ENCODE peak calls at places on chromosomes 5 and 9, in seven cellular contexts. X is transverse colon; R is pancreas; J is foreskin fibroblast; B is CD8-positive, alpha-beta T cell; Z is adrenal gland; P is mesothelial cell of epicardium. O is an unnamed sample.

GRCh38 chr5:150411245-150411979 is 1.3 kb downstream of the CD74 start:
- DNase-seq in Z (peak), J (peak), X (peak), B (peak), P (no peak), R (no peak), O (no peak)

GRCh38 chr5:179149278-179149677 is 89.1 kb downstream of the ZNF354C start:
- DNase-seq in J (no peak), Z (no peak), X (no peak), P (no peak), B (no peak), R (peak), O (no peak)

GRCh38 chr9:95032580-95033298 is 284.8 kb downstream of the FANCC start:
- DNase-seq in Z (no peak), R (no peak), J (no peak), X (no peak), P (no peak), B (no peak), O (no peak)

GRCh38 chr5:5481206-5481605 is 58.7 kb downstream of the ICE1 start:
- DNase-seq in Z (no peak), X (no peak), J (no peak), P (no peak), B (no peak), R (no peak), O (no peak)

GRCh38 chr5:18393546-18393945 is 759.3 kb downstream of the TAF11L14 start:
- DNase-seq in J (no peak), P (no peak), Z (no peak), B (no peak), X (no peak), R (no peak), O (no peak)

GRCh38 chr5:9599391-9599790 is 30.8 kb downstream of the TAS2R1 start:
- DNase-seq in J (no peak), B (no peak), Z (no peak), R (no peak), P (no peak), X (no peak), O (no peak)

GRCh38 chr5:72539726-72540125 is 32.5 kb upstream of the ZNF366 start:
- DNase-seq in R (no peak), Z (no peak), P (no peak), J (peak), B (no peak), X (no peak), O (no peak)

GRCh38 chr5:168472329-168472728 is 13.9 kb upstream of the RARS1 start:
- DNase-seq in R (no peak), X (no peak), J (peak), Z (no peak), P (no peak), B (no peak), O (no peak)

GRCh38 chr5:130111723-130112122 is 207.5 kb downstream of the CHSY3 start:
- DNase-seq in B (no peak), J (no peak), Z (no peak), R (no peak), P (no peak), X (no peak), O (no peak)

GRCh38 chr9:107465467-107466451 is 23.8 kb downstream of the KLF4 start:
- DNase-seq in Z (peak), P (peak), B (no peak), J (peak), X (peak), R (peak), O (peak)

GRCh38 chr9:91785403-91785917 is 164.6 kb downstream of the ROR2 start:
- DNase-seq in R (no peak), X (no peak), J (no peak), Z (no peak), B (no peak), P (no peak), O (no peak)
- TF ChIP-seq CTCF in R (no peak), X (no peak), J (no peak), Z (no peak), B (no peak), P (no peak), O (no peak)

DNA sequence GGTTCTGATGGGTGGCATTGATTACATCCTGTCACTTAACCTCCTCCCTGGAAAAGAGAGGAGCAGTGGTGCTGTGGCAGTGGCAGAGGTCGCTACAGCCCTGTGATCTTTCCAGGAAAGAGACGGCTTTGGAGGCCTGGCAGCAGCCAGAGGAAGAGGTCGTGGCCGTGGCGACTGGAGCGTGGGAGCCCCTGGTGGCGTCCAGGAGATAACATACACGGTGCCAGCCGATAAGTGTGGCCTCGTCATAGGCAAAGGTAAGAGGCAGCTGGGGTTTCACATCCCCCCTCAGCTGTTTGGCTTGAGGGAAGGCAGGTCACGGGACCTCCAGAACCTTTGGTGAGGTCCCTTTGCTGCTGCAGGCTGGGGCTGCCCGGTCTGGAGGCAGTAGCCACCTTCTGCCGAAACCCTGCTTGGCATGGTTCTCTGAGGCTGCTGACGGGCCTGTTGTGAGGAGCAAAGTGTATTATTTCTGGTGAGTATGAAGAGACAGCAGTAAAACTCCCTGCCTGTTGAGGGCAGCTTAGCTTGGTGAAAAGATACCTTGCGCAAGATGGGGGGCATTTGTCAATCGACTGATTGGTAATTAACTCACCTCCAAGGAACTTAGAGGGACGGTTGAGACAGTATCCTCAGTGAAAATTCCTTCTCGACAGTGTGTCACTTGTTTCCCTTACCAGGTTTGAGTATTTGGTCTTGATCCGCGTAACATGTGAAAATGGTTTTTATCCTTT is 38.0 kb upstream of the PRDM12 start:
- DNase-seq in B (no peak), P (no peak), Z (no peak), R (no peak), X (no peak), J (no peak), O (no peak)
- TF ChIP-seq CTCF in B (no peak), P (no peak), Z (no peak), R (no peak), X (no peak), J (no peak), O (no peak)

DNA sequence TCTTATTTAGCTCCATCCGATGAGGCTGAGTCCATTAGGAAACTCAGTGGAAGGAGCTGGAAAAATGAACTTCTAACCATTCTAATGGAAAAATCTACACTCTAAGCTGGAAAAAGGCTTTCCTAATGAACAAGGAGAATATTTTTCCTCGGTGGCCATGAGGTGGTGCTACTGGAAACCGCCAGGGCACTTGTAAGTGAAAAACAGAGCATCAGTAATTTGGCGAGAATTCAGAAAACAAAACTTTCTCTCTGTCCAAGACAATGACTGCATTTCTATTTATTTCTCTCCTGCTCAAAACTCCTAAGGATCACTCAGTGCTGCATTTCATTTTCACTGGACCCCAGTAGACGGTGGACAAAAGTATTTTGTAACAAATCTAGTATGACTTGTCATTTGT is 237.6 kb downstream of the TENT4A start:
- DNase-seq in R (no peak), B (no peak), Z (no peak), J (no peak), P (no peak), X (no peak), O (no peak)
- TF ChIP-seq CTCF in R (peak), B (no peak), Z (no peak), J (no peak), P (no peak), X (no peak), O (no peak)

GRCh38 chr9:131620764-131621520 is 75.6 kb downstream of the PRRT1B start:
- DNase-seq in R (no peak), Z (no peak), B (no peak), X (no peak), J (no peak), P (no peak), O (no peak)

GRCh38 chr9:131618071-131618479 is 72.8 kb downstream of the PRRT1B start:
- DNase-seq in B (no peak), P (no peak), J (no peak), Z (peak), X (no peak), R (no peak), O (no peak)

GRCh38 chr9:131618785-131619184 is 73.5 kb downstream of the PRRT1B start:
- DNase-seq in P (no peak), Z (no peak), J (no peak), R (no peak), X (no peak), B (no peak), O (no peak)

GRCh38 chr9:131621551-131622321 is 76.4 kb downstream of the PRRT1B start:
- DNase-seq in B (no peak), P (no peak), J (no peak), R (no peak), X (peak), Z (no peak), O (no peak)

GRCh38 chr9:131619680-131620079 is 74.4 kb downstream of the PRRT1B start:
- DNase-seq in Z (no peak), X (no peak), B (no peak), P (no peak), R (no peak), J (no peak), O (no peak)
- TF ChIP-seq CTCF in Z (no peak), X (no peak), B (no peak), P (no peak), R (no peak), J (no peak), O (no peak)

DNA sequence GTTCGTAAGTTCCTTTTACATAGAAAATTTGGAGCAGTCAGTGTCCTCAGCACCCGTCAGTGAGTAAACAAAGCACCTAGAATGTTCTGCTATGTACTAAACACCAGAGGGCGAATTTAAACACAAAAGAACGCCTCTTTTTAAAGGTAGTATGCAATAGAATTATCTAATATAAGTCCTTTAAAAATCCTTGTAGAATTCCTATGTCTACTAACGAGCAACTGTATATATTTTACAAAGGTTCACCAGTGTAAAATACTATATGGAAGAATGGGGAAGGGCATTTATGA is 499 bp upstream of the TMEM232 start:
- DNase-seq in R (no peak), J (peak), B (no peak), Z (no peak), X (no peak), P (no peak), O (no peak)
- TF ChIP-seq CTCF in R (no peak), J (no peak), B (no peak), Z (no peak), X (no peak), P (no peak), O (no peak)

GRCh38 chr5:102421647-102422046 is 77.2 kb downstream of the SLCO6A1 start:
- DNase-seq in P (no peak), X (no peak), Z (peak), B (no peak), R (no peak), J (no peak), O (no peak)
- TF ChIP-seq CTCF in P (no peak), X (no peak), Z (no peak), B (no peak), R (no peak), J (no peak), O (no peak)

GRCh38 chr9:34271618-34272017 is 57.5 kb downstream of the KIF24 start:
- DNase-seq in X (no peak), P (no peak), J (no peak), R (no peak), B (no peak), Z (no peak), O (no peak)

GRCh38 chr9:34275811-34276210 is 53.3 kb downstream of the KIF24 start:
- DNase-seq in P (no peak), Z (no peak), B (no peak), J (no peak), R (no peak), X (no peak), O (no peak)

GRCh38 chr9:34272146-34272545 is 56.9 kb downstream of the KIF24 start:
- DNase-seq in Z (no peak), B (no peak), X (no peak), P (no peak), J (peak), R (no peak), O (no peak)

GRCh38 chr9:34279431-34279830 is 49.6 kb downstream of the KIF24 start:
- DNase-seq in X (no peak), R (no peak), P (no peak), Z (peak), B (no peak), J (peak), O (no peak)

DNA sequence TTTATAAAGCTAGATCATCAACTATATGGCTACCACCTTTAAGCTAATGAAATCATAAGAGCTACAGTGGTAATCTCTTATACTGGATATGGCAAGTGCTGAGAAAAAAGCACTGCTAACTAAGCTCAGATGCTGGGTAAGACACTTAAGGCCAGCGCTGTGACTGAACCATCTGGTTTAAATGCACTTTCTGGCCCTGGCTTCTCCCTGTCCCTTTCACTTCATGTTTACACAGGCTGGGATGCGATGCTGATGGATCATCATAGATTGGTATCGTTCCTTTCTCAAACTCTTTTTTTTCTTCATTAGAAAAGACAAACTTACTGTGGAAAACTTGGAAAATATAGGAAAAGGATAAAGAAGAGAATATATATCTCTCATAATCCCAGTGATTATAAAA is 52.3 kb downstream of the KIF24 start:
- DNase-seq in Z (no peak), P (no peak), X (no peak), J (peak), R (no peak), B (no peak), O (no peak)
- TF ChIP-seq CTCF in Z (no peak), P (no peak), X (no peak), J (no peak), R (no peak), B (no peak), O (no peak)

GRCh38 chr5:181188700-181189362 is 16.2 kb downstream of the TRIM7 start:
- DNase-seq in B (peak), P (peak), X (peak), J (peak), Z (peak), R (peak), O (no peak)
- TF ChIP-seq CTCF in B (no peak), P (no peak), X (no peak), J (peak), Z (no peak), R (no peak), O (no peak)

O was measured in D721Med.